ENCODE peak calls at places on chromosomes 11 and 22, in ten cellular contexts. N is H1, M is ascending aorta, C is adipocyte, W is heart left ventricle, A is upper lobe of right lung, H is mammary epithelial cell, B is small intestine, G is fibroblast of lung, T is Caco-2. V is an unnamed sample.

GRCh38 chr11:2574043-2574552 is 125.7 kb downstream of the KCNQ1OT1 start:
- DNase-seq in M (peak; percentile 4), G (no peak), C (no peak), H (no peak), N (no peak), T (no peak), W (peak; percentile 13), A (peak; percentile 58), B (no peak), V (no peak)

GRCh38 chr11:102546427-102546826 is 15.9 kb upstream of the MMP7 start:
- DNase-seq in B (no peak), C (no peak), W (no peak), N (no peak), A (no peak), M (no peak), G (peak; percentile 8), T (no peak), H (no peak), V (no peak)

GRCh38 chr11:73219396-73220285 is 1.6 kb downstream of the P2RY2 start:
- DNase-seq in N (no peak), C (no peak), M (peak; percentile 0), H (no peak), A (peak; percentile 48), B (no peak), G (no peak), T (no peak), W (no peak), V (no peak)

GRCh38 chr11:93767018-93767417 is 17.1 kb upstream of the MED17 start:
- DNase-seq in H (no peak), B (no peak), G (peak; percentile 11), C (no peak), W (no peak), M (no peak), N (no peak), T (no peak), A (no peak), V (no peak)

GRCh38 chr11:66479741-66480115 is 506 bp upstream of the DPP3 start:
- DNase-seq in A (no peak), G (no peak), H (no peak), M (no peak), W (no peak), C (no peak), T (no peak), B (peak; percentile 82), N (no peak), V (no peak)

GRCh38 chr11:2375964-2376551 is 1.1 kb upstream of the CD81 start:
- DNase-seq in B (peak; percentile 55), W (no peak), H (no peak), C (no peak), N (no peak), T (no peak), G (no peak), A (peak; percentile 62), M (no peak), V (peak; percentile 70)

GRCh38 chr22:38707346-38707745 is 1.6 kb downstream of the GTPBP1 start:
- DNase-seq in H (peak; percentile 77), N (no peak), A (no peak), M (no peak), B (peak; percentile 88), W (no peak), G (peak; percentile 53), T (no peak), C (peak; percentile 51), V (no peak)

GRCh38 chr22:39662677-39663034 is 92.1 kb downstream of the CACNA1I start:
- DNase-seq in B (no peak), H (no peak), C (no peak), M (no peak), N (peak; percentile 84), T (no peak), G (no peak), W (no peak), A (no peak), V (no peak)

DNA sequence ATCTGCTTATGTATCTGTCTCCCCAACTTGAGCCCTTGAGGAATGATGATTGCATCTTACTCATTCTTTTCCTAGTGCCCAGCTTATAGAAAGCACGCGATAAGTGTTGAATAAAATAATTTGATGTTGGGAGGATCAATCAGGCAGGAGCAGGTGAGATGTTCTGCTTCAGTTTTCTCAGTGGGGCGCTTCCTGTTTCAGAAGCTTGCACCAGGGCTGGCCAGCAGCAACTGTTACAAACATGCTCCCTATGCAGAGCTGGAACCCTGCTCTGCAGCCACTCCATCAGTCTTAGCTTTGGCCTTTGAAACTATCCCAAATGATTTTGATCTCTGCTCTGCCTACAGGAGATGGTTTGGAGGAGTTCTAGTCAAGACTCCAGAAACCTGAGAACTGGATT is 3.9 kb downstream of the ENDOD1 start:
- DNase-seq in B (no peak), T (no peak), M (no peak), W (no peak), A (no peak), N (no peak), G (no peak), C (no peak), H (no peak), V (no peak)
- H3K4me1 ChIP-seq in B (peaks cover 12% of the 10 kb centered on the region), T (peaks cover 49% of the 10 kb centered on the region), M (peaks cover 42% of the 10 kb centered on the region), W (peaks cover 55% of the 10 kb centered on the region), A (peaks cover 14% of the 10 kb centered on the region), N (peaks cover 4% of the 10 kb centered on the region), G (peaks cover 21% of the 10 kb centered on the region), C (peaks cover 62% of the 10 kb centered on the region), H (peaks cover 42% of the 10 kb centered on the region), V (peaks cover 35% of the 10 kb centered on the region)

DNA sequence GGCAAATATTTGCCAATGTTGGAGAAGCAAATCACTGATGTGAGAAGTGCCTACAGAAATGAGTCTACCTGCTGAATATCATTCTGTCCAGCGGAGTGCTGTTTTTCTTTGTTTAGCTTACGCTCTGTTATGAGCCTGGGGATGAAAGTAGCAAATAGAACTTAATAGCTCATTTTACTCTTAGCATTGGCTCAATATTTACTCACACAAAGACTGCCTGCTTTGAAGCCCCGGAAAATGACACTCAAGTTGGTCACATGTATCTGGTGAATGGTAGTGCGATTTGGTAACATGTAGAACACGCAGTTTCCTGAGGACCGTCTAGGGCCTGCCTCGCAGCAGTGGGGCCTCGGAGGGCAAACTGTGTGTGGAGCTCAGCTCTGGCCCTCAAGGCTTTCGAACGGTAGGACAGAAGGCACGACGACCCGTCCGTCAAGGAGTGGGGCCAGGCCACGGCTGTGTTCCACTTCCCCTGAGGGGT is 38.9 kb downstream of the TBC1D22A start:
- DNase-seq in A (no peak), B (no peak), G (no peak), H (no peak), C (no peak), T (peak; percentile 16), M (no peak), W (no peak), N (no peak), V (no peak)
- H3K4me1 ChIP-seq in A (peaks cover 18% of the 10 kb centered on the region), B (no peaks in the 10 kb centered on the region), G (no peaks in the 10 kb centered on the region), H (peaks cover 6% of the 10 kb centered on the region), C (peaks cover 8% of the 10 kb centered on the region), T (no peaks in the 10 kb centered on the region), M (no peaks in the 10 kb centered on the region), W (peaks cover 16% of the 10 kb centered on the region), N (no peaks in the 10 kb centered on the region), V (peaks cover 4% of the 10 kb centered on the region)

GRCh38 chr11:120217526-120217925 is 6.7 kb downstream of the OAF start:
- DNase-seq in A (no peak), B (no peak), M (no peak), G (no peak), N (no peak), W (no peak), T (no peak), C (no peak), H (no peak), V (no peak)

GRCh38 chr11:120215634-120216033 is 4.8 kb downstream of the OAF start:
- DNase-seq in W (peak; percentile 41), A (no peak), H (no peak), N (no peak), T (no peak), B (peak; percentile 46), G (peak; percentile 61), M (no peak), C (peak; percentile 66), V (no peak)

GRCh38 chr11:120217941-120218694 is 7.3 kb downstream of the OAF start:
- DNase-seq in M (no peak), N (no peak), T (no peak), G (no peak), H (no peak), W (no peak), B (peak; percentile 64), C (no peak), A (no peak), V (peak; percentile 43)

GRCh38 chr11:120214581-120214980 is 3.7 kb downstream of the OAF start:
- DNase-seq in B (no peak), T (no peak), C (no peak), W (no peak), N (no peak), M (no peak), G (no peak), A (no peak), H (no peak), V (peak; percentile 16)

DNA sequence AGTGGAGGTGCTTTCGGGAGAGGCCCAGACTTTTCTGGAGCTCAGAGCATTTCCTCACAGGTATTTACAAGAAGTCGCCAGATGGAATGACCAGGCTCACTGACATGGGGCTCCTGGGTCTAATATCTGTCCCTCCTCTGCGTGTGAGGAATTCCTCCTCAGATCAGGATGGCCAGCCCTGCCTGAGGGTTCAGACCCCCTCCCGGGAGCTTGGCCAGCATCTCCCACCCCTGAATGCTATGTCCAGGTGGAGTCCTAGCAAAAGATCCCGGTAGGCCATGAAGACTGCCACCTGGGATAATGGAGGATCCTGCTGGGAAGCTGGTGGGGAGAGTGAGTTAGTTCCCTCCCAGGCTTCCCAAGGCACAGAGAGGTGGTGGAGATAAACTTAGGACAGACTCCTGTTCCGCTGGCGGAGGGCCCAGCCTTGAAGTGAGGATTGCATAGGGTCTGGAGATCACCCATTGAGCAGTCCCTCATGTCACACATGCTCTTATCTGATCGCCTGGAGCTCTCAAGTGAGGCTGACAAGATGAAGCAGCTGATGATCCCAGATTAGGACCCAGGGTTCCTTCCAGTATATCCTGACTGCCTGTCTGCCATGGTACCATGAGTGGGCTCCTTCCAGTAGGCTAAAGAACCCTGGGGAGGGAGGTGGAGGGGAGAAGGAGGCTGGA is 5.7 kb downstream of the OAF start:
- DNase-seq in M (no peak), H (no peak), A (no peak), G (no peak), C (no peak), N (no peak), T (no peak), B (no peak), W (no peak), V (no peak)
- H3K4me1 ChIP-seq in M (peaks cover 10% of the 10 kb centered on the region), H (no peaks in the 10 kb centered on the region), A (peaks cover 3% of the 10 kb centered on the region), G (peaks cover 24% of the 10 kb centered on the region), C (peaks cover 88% of the 10 kb centered on the region), N (peaks cover 3% of the 10 kb centered on the region), T (peaks cover 24% of the 10 kb centered on the region), B (peaks cover 7% of the 10 kb centered on the region), W (peaks cover 85% of the 10 kb centered on the region), V (peaks cover 53% of the 10 kb centered on the region)

GRCh38 chr11:57216463-57216862 is 20.6 kb downstream of the APLNR start:
- DNase-seq in W (no peak), G (no peak), M (no peak), N (no peak), C (no peak), A (no peak), T (no peak), B (no peak), H (no peak), V (no peak)

GRCh38 chr11:57217053-57217452 is 20.0 kb downstream of the APLNR start:
- DNase-seq in A (no peak), C (no peak), M (no peak), H (no peak), N (no peak), T (no peak), B (no peak), G (no peak), W (peak; percentile 78), V (no peak)

GRCh38 chr11:57213282-57214086 is 23.6 kb downstream of the APLNR start:
- DNase-seq in B (no peak), N (peak; percentile 65), T (no peak), G (peak; percentile 70), H (no peak), C (no peak), W (no peak), A (no peak), M (no peak), V (no peak)

GRCh38 chr11:57214494-57214893 is 22.6 kb downstream of the APLNR start:
- DNase-seq in B (no peak), W (no peak), M (no peak), N (no peak), H (peak; percentile 38), C (peak; percentile 85), A (no peak), T (no peak), G (peak; percentile 91), V (no peak)

DNA sequence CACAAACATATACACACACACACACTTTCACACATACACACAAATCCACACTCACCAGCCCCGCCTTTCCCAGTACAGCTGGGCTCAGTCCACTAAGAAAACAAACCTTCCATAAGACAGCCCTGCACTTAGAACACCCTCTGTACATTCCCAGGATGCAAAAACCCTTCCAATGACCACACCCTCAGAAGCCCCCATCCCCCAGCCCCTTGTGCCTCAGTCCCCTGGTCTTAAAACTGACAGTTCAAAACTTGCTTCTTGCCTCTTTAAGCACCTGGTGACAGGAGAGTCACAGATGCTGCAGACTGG is 23.0 kb downstream of the APLNR start:
- DNase-seq in W (no peak), H (no peak), N (no peak), C (peak; percentile 30), G (peak; percentile 67), M (no peak), B (no peak), T (no peak), A (no peak), V (no peak)
- H3K4me1 ChIP-seq in W (peaks cover 53% of the 10 kb centered on the region), H (peaks cover 12% of the 10 kb centered on the region), N (peaks cover 4% of the 10 kb centered on the region), C (peaks cover 20% of the 10 kb centered on the region), G (peaks cover 7% of the 10 kb centered on the region), M (no peaks in the 10 kb centered on the region), B (no peaks in the 10 kb centered on the region), T (no peaks in the 10 kb centered on the region), A (peaks cover 30% of the 10 kb centered on the region), V (no peaks in the 10 kb centered on the region)